ENCODE peak calls at places on chromosomes 12 and 14, in ten cellular contexts. P is right cardiac atrium; V is naive thymus-derived CD8-positive, alpha-beta T cell; B is mucosa of gallbladder; H is central memory CD8-positive, alpha-beta T cell; T is bronchial epithelial cell; U is AG20443; N is NCI-H1105; W is naive B cell; I is EL. Q is an unnamed sample.

GRCh38 chr14:55518391-55518790 is 61.6 kb upstream of the KTN1 start:
- DNase-seq in N (no peak), H (no peak), T (no peak), I (no peak), U (no peak), W (no peak), V (no peak), B (no peak), P (no peak), Q (no peak)

GRCh38 chr14:60839057-60839456 is 104.5 kb downstream of the MNAT1 start:
- DNase-seq in H (no peak), N (no peak), B (no peak), I (no peak), P (no peak), T (no peak), U (no peak), W (no peak), V (no peak), Q (no peak)

GRCh38 chr12:14952295-14952995 is 9.0 kb downstream of the ARHGDIB start:
- DNase-seq in I (peak; percentile 84), T (peak; percentile 99), H (peak; percentile 52), N (no peak), U (peak; percentile 76), W (peak; percentile 71), P (no peak), B (no peak), V (peak; percentile 51), Q (peak; percentile 65)

GRCh38 chr14:56524971-56525677 is 54.5 kb upstream of the TMEM260 start:
- DNase-seq in B (no peak), V (no peak), W (no peak), U (no peak), N (no peak), P (no peak), T (no peak), I (no peak), H (no peak), Q (no peak)

GRCh38 chr14:31692376-31692781 is 131.2 kb downstream of the NUBPL start:
- DNase-seq in U (peak; percentile 18), V (no peak), P (no peak), H (no peak), N (peak; percentile 80), I (no peak), T (no peak), B (no peak), W (no peak), Q (peak; percentile 13)

GRCh38 chr12:49055978-49056754 is 4.4 kb downstream of the KMT2D start:
- DNase-seq in W (peak; percentile 50), N (no peak), I (peak; percentile 75), P (peak; percentile 57), B (peak; percentile 65), T (peak; percentile 80), H (peak; percentile 35), V (peak; percentile 45), U (peak; percentile 91), Q (peak; percentile 90)

GRCh38 chr14:85350667-85351066 is 179.3 kb upstream of the FLRT2 start:
- DNase-seq in P (no peak), B (no peak), N (no peak), T (no peak), V (no peak), I (no peak), U (no peak), W (no peak), H (no peak), Q (no peak)

GRCh38 chr12:85872497-85873091 is 1.5 kb upstream of the NTS start:
- DNase-seq in W (peak; percentile 7), U (peak; percentile 30), H (no peak), I (peak; percentile 45), N (peak; percentile 70), P (no peak), T (peak; percentile 64), B (no peak), V (no peak), Q (peak; percentile 6)

GRCh38 chr14:94559638-94560290 is 1.5 kb upstream of the SERPINA4 start:
- DNase-seq in T (no peak), P (peak; percentile 39), I (no peak), B (no peak), U (no peak), W (no peak), V (no peak), N (no peak), H (no peak), Q (no peak)

GRCh38 chr12:32895688-32896437 is 714 bp downstream of the PKP2 start:
- DNase-seq in P (peak; percentile 25), T (peak; percentile 20), V (no peak), N (peak; percentile 29), W (no peak), U (no peak), I (no peak), H (no peak), B (peak; percentile 38), Q (no peak)

GRCh38 chr14:63457498-63457897 is 85.7 kb downstream of the PPP2R5E start:
- DNase-seq in W (no peak), P (no peak), B (peak; percentile 52), U (no peak), T (no peak), I (no peak), V (no peak), N (no peak), H (no peak), Q (no peak)

GRCh38 chr14:35470775-35471174 is 63.2 kb upstream of the INSM2 start:
- DNase-seq in N (no peak), T (peak; percentile 43), P (no peak), H (no peak), V (no peak), I (peak; percentile 11), B (no peak), U (peak; percentile 43), W (no peak), Q (peak; percentile 28)

GRCh38 chr14:25132734-25133422 is 82.9 kb upstream of the STXBP6 start:
- DNase-seq in B (peak; percentile 73), I (peak; percentile 74), U (peak; percentile 83), V (peak; percentile 18), P (peak; percentile 63), N (peak; percentile 63), H (peak; percentile 16), W (peak; percentile 25), T (peak; percentile 47), Q (peak; percentile 64)

GRCh38 chr12:51922762-51923505 is 15.6 kb downstream of the ACVRL1 start:
- DNase-seq in I (peak; percentile 73), H (no peak), T (no peak), V (no peak), W (peak; percentile 21), P (peak; percentile 66), B (peak; percentile 58), N (no peak), U (peak; percentile 67), Q (peak; percentile 49)

GRCh38 chr12:5172886-5173285 is 129.2 kb downstream of the KCNA5 start:
- DNase-seq in U (no peak), T (no peak), N (no peak), B (no peak), I (no peak), P (no peak), H (no peak), V (no peak), W (no peak), Q (no peak)

GRCh38 chr14:32986791-32987545 is 48.3 kb downstream of the NPAS3 start:
- DNase-seq in W (no peak), P (no peak), H (no peak), N (no peak), B (no peak), T (no peak), I (peak; percentile 6), U (peak; percentile 59), V (no peak), Q (peak; percentile 21)

GRCh38 chr12:96164951-96165858 is 29.0 kb upstream of the ELK3 start:
- DNase-seq in I (no peak), P (peak; percentile 43), T (no peak), B (no peak), N (no peak), W (no peak), U (no peak), H (no peak), V (no peak), Q (no peak)

GRCh38 chr14:33851931-33852330 is 98.9 kb downstream of the EGLN3 start:
- DNase-seq in H (no peak), I (no peak), U (no peak), N (no peak), P (no peak), W (no peak), V (no peak), T (no peak), B (no peak), Q (no peak)

GRCh38 chr14:98822917-98823316 is 449.1 kb downstream of the BCL11B start:
- DNase-seq in P (no peak), W (no peak), V (no peak), U (no peak), H (no peak), B (no peak), T (no peak), I (no peak), N (no peak), Q (no peak)

Q was measured in AG08396.